ENCODE peak calls at places on chromosomes 5 and 9, in ten cellular contexts. S, B, M, L, I, O, F, T, Y and V are unnamed samples.

GRCh38 chr5:32996336-32996735 is 285.2 kb downstream of the NPR3 start:
- DNase-seq in S (no peak), B (no peak), M (no peak), L (no peak), I (no peak), O (no peak), F (no peak), T (no peak), Y (no peak), V (no peak)

GRCh38 chr9:93256878-93257807 is 73.2 kb downstream of the WNK2 start:
- DNase-seq in S (no peak), B (peak; percentile 9), M (no peak), L (no peak), I (no peak), O (no peak), F (no peak), T (no peak), Y (no peak), V (no peak)

GRCh38 chr5:170809551-170809950 is 26.0 kb downstream of the GABRP start:
- DNase-seq in S (peak; percentile 89), B (no peak), M (peak; percentile 34), L (no peak), I (peak; percentile 23), O (no peak), F (peak; percentile 2), T (peak; percentile 52), Y (peak; percentile 73), V (no peak)

GRCh38 chr5:145484195-145484594 is 350.9 kb downstream of the PRELID2 start:
- DNase-seq in S (peak; percentile 52), B (no peak), M (peak; percentile 78), L (no peak), I (peak; percentile 74), O (no peak), F (no peak), T (no peak), Y (no peak), V (no peak)

GRCh38 chr5:91127682-91128081 is 255.4 kb downstream of the ARRDC3 start:
- DNase-seq in S (peak; percentile 45), B (no peak), M (no peak), L (no peak), I (no peak), O (no peak), F (no peak), T (no peak), Y (no peak), V (no peak)

GRCh38 chr9:38016375-38017120 is 52.5 kb downstream of the SHB start:
- DNase-seq in S (peak; percentile 74), B (no peak), M (no peak), L (no peak), I (peak; percentile 35), O (no peak), F (no peak), T (no peak), Y (no peak), V (no peak)

GRCh38 chr9:135990468-135991429 is 29.6 kb upstream of the UBAC1 start:
- DNase-seq in S (peak; percentile 39), B (no peak), M (peak; percentile 79), L (no peak), I (peak; percentile 27), O (peak; percentile 21), F (peak; percentile 42), T (peak; percentile 95), Y (peak; percentile 96), V (peak; percentile 33)

GRCh38 chr9:20262611-20263010 is 359.7 kb downstream of the MLLT3 start:
- DNase-seq in S (no peak), B (no peak), M (no peak), L (no peak), I (no peak), O (no peak), F (no peak), T (no peak), Y (no peak), V (no peak)

GRCh38 chr5:91049800-91050199 is 333.3 kb downstream of the ARRDC3 start:
- DNase-seq in S (peak; percentile 55), B (peak; percentile 28), M (no peak), L (peak; percentile 20), I (peak; percentile 31), O (no peak), F (no peak), T (no peak), Y (no peak), V (no peak)

GRCh38 chr5:65730910-65731309 is 8.9 kb downstream of the NLN start:
- DNase-seq in S (no peak), B (no peak), M (no peak), L (no peak), I (no peak), O (no peak), F (no peak), T (no peak), Y (no peak), V (no peak)

GRCh38 chr5:123785160-123786001 is 273.4 kb downstream of the CSNK1G3 start:
- DNase-seq in S (peak; percentile 83), B (no peak), M (no peak), L (no peak), I (peak; percentile 59), O (no peak), F (no peak), T (peak; percentile 5), Y (peak; percentile 17), V (no peak)

GRCh38 chr5:61811052-61811451 is 479.0 kb downstream of the ZSWIM6 start:
- DNase-seq in S (peak; percentile 44), B (no peak), M (no peak), L (no peak), I (no peak), O (no peak), F (no peak), T (no peak), Y (no peak), V (no peak)

GRCh38 chr5:42108468-42108867 is 183.4 kb downstream of the FBXO4 start:
- DNase-seq in S (no peak), B (no peak), M (no peak), L (no peak), I (no peak), O (no peak), F (no peak), T (no peak), Y (no peak), V (no peak)

GRCh38 chr9:129458663-129459549 is 162.0 kb downstream of the C9orf50 start:
- DNase-seq in S (peak; percentile 44), B (peak; percentile 66), M (no peak), L (peak; percentile 46), I (no peak), O (peak; percentile 21), F (no peak), T (peak; percentile 45), Y (peak; percentile 48), V (peak; percentile 26)

GRCh38 chr5:151181818-151182217 is 24.2 kb upstream of the ANXA6 start:
- DNase-seq in S (peak; percentile 42), B (no peak), M (no peak), L (no peak), I (no peak), O (no peak), F (no peak), T (no peak), Y (no peak), V (no peak)

DNA sequence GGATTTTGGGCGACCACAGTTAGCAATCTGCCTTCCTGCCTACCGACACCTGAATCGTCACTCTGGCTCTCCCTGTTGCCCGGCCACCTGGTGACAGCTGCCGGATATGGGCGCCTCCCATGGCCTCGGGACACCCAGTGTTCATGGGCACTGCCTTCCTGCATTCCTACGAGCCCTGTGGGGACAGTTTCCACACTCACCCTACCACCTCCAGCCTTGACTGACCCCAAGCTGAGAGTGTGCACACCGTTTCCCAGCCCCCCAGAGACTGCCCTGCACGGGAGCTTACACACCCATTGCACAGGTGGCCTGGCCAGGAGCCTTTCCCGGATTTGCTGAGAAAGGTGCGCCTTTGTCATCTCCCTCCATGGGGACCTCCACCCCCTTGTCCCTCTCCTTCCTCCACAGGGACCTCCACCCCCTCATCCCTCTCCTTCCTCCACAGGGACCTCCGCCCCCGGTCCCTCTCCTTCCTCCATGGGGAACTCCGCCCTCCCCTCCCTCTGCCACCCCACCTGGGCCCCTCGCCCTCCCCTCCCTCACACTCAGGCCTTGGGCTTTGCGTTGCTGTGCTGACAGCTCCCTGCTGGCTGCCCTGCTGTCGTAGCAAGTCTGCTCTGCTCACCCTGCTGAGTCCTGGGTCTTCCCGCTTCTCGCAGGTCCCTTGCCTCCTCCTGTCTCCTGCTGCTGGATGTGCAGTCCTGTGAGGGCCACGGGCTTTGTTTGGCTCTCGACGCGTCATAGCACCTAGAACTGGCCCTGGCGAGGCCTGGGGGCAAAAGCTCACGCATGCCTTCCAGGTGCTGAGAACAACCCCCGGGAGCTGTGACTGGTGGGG is 48.4 kb downstream of the MRPL36 start:
- DNase-seq in S (no peak), B (peak; percentile 10), M (no peak), L (no peak), I (no peak), O (no peak), F (no peak), T (no peak), Y (no peak), V (no peak)
- H3K27me3 ChIP-seq in S (peaks cover 51% of the 10 kb centered on the region), B (no peaks in the 10 kb centered on the region), M (peaks cover 9% of the 10 kb centered on the region), L (no peaks in the 10 kb centered on the region), I (no peaks in the 10 kb centered on the region), O (no peaks in the 10 kb centered on the region), F (no peaks in the 10 kb centered on the region), T (no peaks in the 10 kb centered on the region), Y (no peaks in the 10 kb centered on the region), V (no peaks in the 10 kb centered on the region)

DNA sequence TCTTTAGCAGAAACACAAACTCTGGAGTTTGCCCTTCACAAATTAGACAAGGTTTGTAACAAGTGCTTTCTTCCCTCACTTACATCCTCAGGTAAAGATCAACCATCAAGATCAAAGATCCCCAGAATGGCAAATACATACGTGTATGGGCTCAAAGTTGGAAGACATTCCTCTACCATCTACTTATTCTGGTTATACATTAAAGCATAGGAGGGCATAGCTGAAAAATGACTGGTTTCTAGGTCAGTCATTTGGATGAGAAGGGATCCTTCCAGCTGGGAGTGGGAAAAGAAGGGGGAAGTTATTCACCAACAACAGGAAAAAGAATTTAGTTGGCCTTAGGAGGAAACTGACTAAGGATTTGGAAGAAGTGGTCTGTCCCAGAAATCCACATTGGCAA is 1.9 kb downstream of the DAB2 start:
- DNase-seq in S (no peak), B (no peak), M (no peak), L (no peak), I (no peak), O (no peak), F (no peak), T (no peak), Y (no peak), V (no peak)
- H3K4me3 ChIP-seq in S (peak overlapping the region; percentile 96), B (peak overlapping the region; percentile 77), M (no peak overlapping the region), L (no peak overlapping the region), I (peak overlapping the region; percentile 72), O (no peak overlapping the region), F (no peak overlapping the region), T (no peak overlapping the region), Y (no peak overlapping the region), V (no peak overlapping the region)

DNA sequence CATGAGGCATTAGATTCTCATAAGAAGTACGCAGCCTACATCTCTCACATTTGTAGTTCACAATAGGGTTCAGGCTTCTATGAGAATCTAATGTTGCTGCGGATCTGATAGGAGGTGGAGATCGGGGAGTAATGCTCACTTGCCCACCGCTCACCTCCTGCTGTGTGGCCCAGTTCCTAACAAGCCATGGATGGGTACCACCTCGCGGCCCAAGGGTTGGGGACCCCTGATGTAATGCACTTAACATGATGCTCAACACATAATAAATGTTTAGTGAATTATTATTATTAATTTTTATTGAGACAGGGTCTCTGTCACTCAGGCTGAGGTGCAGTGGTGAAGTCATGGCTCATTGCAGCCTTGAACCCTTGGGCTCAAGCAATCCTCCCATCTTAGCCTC is 104.7 kb upstream of the IL7R start:
- DNase-seq in S (no peak), B (no peak), M (no peak), L (no peak), I (no peak), O (no peak), F (no peak), T (no peak), Y (no peak), V (no peak)
- H3K27me3 ChIP-seq in S (no peaks in the 10 kb centered on the region), B (no peaks in the 10 kb centered on the region), M (peaks cover 5% of the 10 kb centered on the region), L (no peaks in the 10 kb centered on the region), I (no peaks in the 10 kb centered on the region), O (no peaks in the 10 kb centered on the region), F (no peaks in the 10 kb centered on the region), T (peaks cover 97% of the 10 kb centered on the region), Y (peaks cover 98% of the 10 kb centered on the region), V (no peaks in the 10 kb centered on the region)

GRCh38 chr5:175534070-175534932 is 55.9 kb downstream of the SFXN1 start:
- DNase-seq in S (peak; percentile 76), B (peak; percentile 65), M (peak; percentile 51), L (peak; percentile 56), I (peak; percentile 66), O (peak; percentile 75), F (peak; percentile 81), T (peak; percentile 95), Y (peak; percentile 96), V (peak; percentile 77)
- H3K4me3 ChIP-seq in S (no peak overlapping the region), B (no peak overlapping the region), M (no peak overlapping the region), L (no peak overlapping the region), I (no peak overlapping the region), O (peak overlapping the region; percentile 11), F (peak overlapping the region; percentile 45), T (peak overlapping the region; percentile 37), Y (peak overlapping the region; percentile 35), V (peak overlapping the region; percentile 14)